ENCODE peak calls at places on chromosomes 11 and 22, in seven cellular contexts. One of them, this sample, is unnamed.

GRCh38 chr22:28630185-28630580 is 49.5 kb downstream of the TTC28 start:
- DNase-seq in choroid plexus epithelial cell: no peak
- DNase-seq in activated CD8-positive, alpha-beta T cell treated with anti-CD3 and anti-CD28 coated beads for 36 hours: no peak
- DNase-seq in T-cell: no peak
- DNase-seq in activated CD4-positive, alpha-beta T cell treated with anti-CD3 and anti-CD28 coated beads for 24 hours: no peak
- DNase-seq in left lung: no peak
- DNase-seq in stimulated activated CD4-positive, alpha-beta T cell treated with anti-CD3 and anti-CD28 coated beads, Interleukin-2, amount 100 ng/mL, for 4 hours: no peak
- DNase-seq in this sample: no peak

GRCh38 chr22:47168441-47168840 is 406.0 kb downstream of the TBC1D22A start:
- DNase-seq in left lung: no peak
- DNase-seq in stimulated activated CD4-positive, alpha-beta T cell treated with anti-CD3 and anti-CD28 coated beads, Interleukin-2, amount 100 ng/mL, for 4 hours: no peak
- DNase-seq in T-cell: peak; percentile 1
- DNase-seq in choroid plexus epithelial cell: no peak
- DNase-seq in activated CD8-positive, alpha-beta T cell treated with anti-CD3 and anti-CD28 coated beads for 36 hours: no peak
- DNase-seq in activated CD4-positive, alpha-beta T cell treated with anti-CD3 and anti-CD28 coated beads for 24 hours: no peak
- DNase-seq in this sample: no peak

GRCh38 chr11:68542617-68543016 is 82.1 kb downstream of the PPP6R3 start:
- DNase-seq in activated CD4-positive, alpha-beta T cell treated with anti-CD3 and anti-CD28 coated beads for 24 hours: no peak
- DNase-seq in activated CD8-positive, alpha-beta T cell treated with anti-CD3 and anti-CD28 coated beads for 36 hours: no peak
- DNase-seq in T-cell: no peak
- DNase-seq in choroid plexus epithelial cell: peak; percentile 92
- DNase-seq in stimulated activated CD4-positive, alpha-beta T cell treated with anti-CD3 and anti-CD28 coated beads, Interleukin-2, amount 100 ng/mL, for 4 hours: no peak
- DNase-seq in left lung: no peak
- DNase-seq in this sample: peak; percentile 30

GRCh38 chr22:40196628-40197027 is 18.9 kb downstream of the TNRC6B start:
- DNase-seq in activated CD4-positive, alpha-beta T cell treated with anti-CD3 and anti-CD28 coated beads for 24 hours: peak; percentile 26
- DNase-seq in choroid plexus epithelial cell: peak; percentile 93
- DNase-seq in left lung: no peak
- DNase-seq in activated CD8-positive, alpha-beta T cell treated with anti-CD3 and anti-CD28 coated beads for 36 hours: peak; percentile 85
- DNase-seq in stimulated activated CD4-positive, alpha-beta T cell treated with anti-CD3 and anti-CD28 coated beads, Interleukin-2, amount 100 ng/mL, for 4 hours: peak; percentile 42
- DNase-seq in T-cell: no peak
- DNase-seq in this sample: peak; percentile 86

GRCh38 chr11:16809901-16810668 is 71.6 kb downstream of the C11orf58 start:
- DNase-seq in activated CD4-positive, alpha-beta T cell treated with anti-CD3 and anti-CD28 coated beads for 24 hours: no peak
- DNase-seq in stimulated activated CD4-positive, alpha-beta T cell treated with anti-CD3 and anti-CD28 coated beads, Interleukin-2, amount 100 ng/mL, for 4 hours: no peak
- DNase-seq in choroid plexus epithelial cell: peak; percentile 42
- DNase-seq in left lung: peak; percentile 53
- DNase-seq in activated CD8-positive, alpha-beta T cell treated with anti-CD3 and anti-CD28 coated beads for 36 hours: no peak
- DNase-seq in T-cell: no peak
- DNase-seq in this sample: peak; percentile 76

GRCh38 chr11:70580036-70580805 is 181.9 kb downstream of the CTTN start:
- DNase-seq in activated CD8-positive, alpha-beta T cell treated with anti-CD3 and anti-CD28 coated beads for 36 hours: no peak
- DNase-seq in choroid plexus epithelial cell: no peak
- DNase-seq in T-cell: no peak
- DNase-seq in activated CD4-positive, alpha-beta T cell treated with anti-CD3 and anti-CD28 coated beads for 24 hours: no peak
- DNase-seq in left lung: peak; percentile 24
- DNase-seq in stimulated activated CD4-positive, alpha-beta T cell treated with anti-CD3 and anti-CD28 coated beads, Interleukin-2, amount 100 ng/mL, for 4 hours: no peak
- DNase-seq in this sample: no peak

GRCh38 chr22:48175721-48176120 is 1413.3 kb downstream of the TBC1D22A start:
- DNase-seq in left lung: no peak
- DNase-seq in choroid plexus epithelial cell: no peak
- DNase-seq in T-cell: no peak
- DNase-seq in activated CD4-positive, alpha-beta T cell treated with anti-CD3 and anti-CD28 coated beads for 24 hours: no peak
- DNase-seq in activated CD8-positive, alpha-beta T cell treated with anti-CD3 and anti-CD28 coated beads for 36 hours: no peak
- DNase-seq in stimulated activated CD4-positive, alpha-beta T cell treated with anti-CD3 and anti-CD28 coated beads, Interleukin-2, amount 100 ng/mL, for 4 hours: no peak
- DNase-seq in this sample: no peak

GRCh38 chr22:45008853-45009751 is 703 bp downstream of the PHF21B start:
- DNase-seq in left lung: no peak
- DNase-seq in activated CD8-positive, alpha-beta T cell treated with anti-CD3 and anti-CD28 coated beads for 36 hours: no peak
- DNase-seq in T-cell: no peak
- DNase-seq in choroid plexus epithelial cell: peak; percentile 9
- DNase-seq in stimulated activated CD4-positive, alpha-beta T cell treated with anti-CD3 and anti-CD28 coated beads, Interleukin-2, amount 100 ng/mL, for 4 hours: no peak
- DNase-seq in activated CD4-positive, alpha-beta T cell treated with anti-CD3 and anti-CD28 coated beads for 24 hours: no peak
- DNase-seq in this sample: peak; percentile 40

GRCh38 chr11:58807358-58807757 is 37.1 kb downstream of the GLYATL2 start:
- DNase-seq in left lung: no peak
- DNase-seq in T-cell: no peak
- DNase-seq in choroid plexus epithelial cell: no peak
- DNase-seq in activated CD4-positive, alpha-beta T cell treated with anti-CD3 and anti-CD28 coated beads for 24 hours: no peak
- DNase-seq in activated CD8-positive, alpha-beta T cell treated with anti-CD3 and anti-CD28 coated beads for 36 hours: no peak
- DNase-seq in stimulated activated CD4-positive, alpha-beta T cell treated with anti-CD3 and anti-CD28 coated beads, Interleukin-2, amount 100 ng/mL, for 4 hours: no peak
- DNase-seq in this sample: no peak

GRCh38 chr11:120629407-120629806 is 117.9 kb downstream of the GRIK4 start:
- DNase-seq in stimulated activated CD4-positive, alpha-beta T cell treated with anti-CD3 and anti-CD28 coated beads, Interleukin-2, amount 100 ng/mL, for 4 hours: no peak
- DNase-seq in activated CD8-positive, alpha-beta T cell treated with anti-CD3 and anti-CD28 coated beads for 36 hours: no peak
- DNase-seq in T-cell: no peak
- DNase-seq in choroid plexus epithelial cell: no peak
- DNase-seq in left lung: no peak
- DNase-seq in activated CD4-positive, alpha-beta T cell treated with anti-CD3 and anti-CD28 coated beads for 24 hours: no peak
- DNase-seq in this sample: no peak

GRCh38 chr11:132499661-132500060 is 1032.6 kb downstream of the OPCML start:
- DNase-seq in T-cell: no peak
- DNase-seq in choroid plexus epithelial cell: no peak
- DNase-seq in stimulated activated CD4-positive, alpha-beta T cell treated with anti-CD3 and anti-CD28 coated beads, Interleukin-2, amount 100 ng/mL, for 4 hours: no peak
- DNase-seq in activated CD8-positive, alpha-beta T cell treated with anti-CD3 and anti-CD28 coated beads for 36 hours: no peak
- DNase-seq in activated CD4-positive, alpha-beta T cell treated with anti-CD3 and anti-CD28 coated beads for 24 hours: no peak
- DNase-seq in left lung: no peak
- DNase-seq in this sample: no peak

GRCh38 chr11:69703711-69704507 is at the start of gene FGF19:
- DNase-seq in choroid plexus epithelial cell: no peak
- DNase-seq in activated CD4-positive, alpha-beta T cell treated with anti-CD3 and anti-CD28 coated beads for 24 hours: no peak
- DNase-seq in T-cell: no peak
- DNase-seq in activated CD8-positive, alpha-beta T cell treated with anti-CD3 and anti-CD28 coated beads for 36 hours: peak; percentile 20
- DNase-seq in left lung: no peak
- DNase-seq in stimulated activated CD4-positive, alpha-beta T cell treated with anti-CD3 and anti-CD28 coated beads, Interleukin-2, amount 100 ng/mL, for 4 hours: no peak
- DNase-seq in this sample: peak; percentile 23

GRCh38 chr11:120331301-120331966 is 4.8 kb upstream of the ARHGEF12 start:
- DNase-seq in activated CD8-positive, alpha-beta T cell treated with anti-CD3 and anti-CD28 coated beads for 36 hours: no peak
- DNase-seq in activated CD4-positive, alpha-beta T cell treated with anti-CD3 and anti-CD28 coated beads for 24 hours: no peak
- DNase-seq in stimulated activated CD4-positive, alpha-beta T cell treated with anti-CD3 and anti-CD28 coated beads, Interleukin-2, amount 100 ng/mL, for 4 hours: no peak
- DNase-seq in T-cell: no peak
- DNase-seq in choroid plexus epithelial cell: peak; percentile 79
- DNase-seq in left lung: no peak
- DNase-seq in this sample: peak; percentile 81

GRCh38 chr11:1354125-1354938 is 35.4 kb upstream of the BRSK2 start:
- DNase-seq in activated CD4-positive, alpha-beta T cell treated with anti-CD3 and anti-CD28 coated beads for 24 hours: no peak
- DNase-seq in stimulated activated CD4-positive, alpha-beta T cell treated with anti-CD3 and anti-CD28 coated beads, Interleukin-2, amount 100 ng/mL, for 4 hours: no peak
- DNase-seq in choroid plexus epithelial cell: no peak
- DNase-seq in activated CD8-positive, alpha-beta T cell treated with anti-CD3 and anti-CD28 coated beads for 36 hours: no peak
- DNase-seq in left lung: no peak
- DNase-seq in T-cell: no peak
- DNase-seq in this sample: no peak

GRCh38 chr11:64015935-64016468 is 19.7 kb upstream of the FLRT1 start:
- DNase-seq in T-cell: no peak
- DNase-seq in activated CD4-positive, alpha-beta T cell treated with anti-CD3 and anti-CD28 coated beads for 24 hours: no peak
- DNase-seq in stimulated activated CD4-positive, alpha-beta T cell treated with anti-CD3 and anti-CD28 coated beads, Interleukin-2, amount 100 ng/mL, for 4 hours: no peak
- DNase-seq in choroid plexus epithelial cell: no peak
- DNase-seq in activated CD8-positive, alpha-beta T cell treated with anti-CD3 and anti-CD28 coated beads for 36 hours: no peak
- DNase-seq in left lung: no peak
- DNase-seq in this sample: no peak